ENCODE peak calls at places on chromosomes 11 and 22, in four cellular contexts. W, M, K and I are unnamed samples.

GRCh38 chr11:125425601-125426000 is 70.5 kb downstream of the FEZ1 start:
- ATAC-seq in W (no peak), M (no peak), K (no peak), I (no peak)

GRCh38 chr11:118791961-118792578 is 1.1 kb upstream of the DDX6 start:
- ATAC-seq in W (no peak), M (peak), K (peak), I (peak)

GRCh38 chr11:23314162-23314561 is 453.9 kb upstream of the CCDC179 start:
- ATAC-seq in W (no peak), M (no peak), K (no peak), I (no peak)

GRCh38 chr11:111935331-111936044 is 1.7 kb upstream of the DIXDC1 start:
- ATAC-seq in W (no peak), M (no peak), K (no peak), I (no peak)

GRCh38 chr11:111870522-111870886 is 877 bp downstream of the ALG9 start:
- ATAC-seq in W (peak), M (no peak), K (peak), I (no peak)

GRCh38 chr11:12810497-12810896 is 136.3 kb downstream of the TEAD1 start:
- ATAC-seq in W (no peak), M (no peak), K (no peak), I (no peak)

GRCh38 chr11:119484741-119485605 is 62.0 kb upstream of the THY1 start:
- ATAC-seq in W (no peak), M (no peak), K (peak), I (peak)

GRCh38 chr11:95426823-95427462 is 195.9 kb upstream of the SESN3 start:
- ATAC-seq in W (no peak), M (no peak), K (peak), I (no peak)

GRCh38 chr11:45158891-45159605 is 12.6 kb downstream of the PRDM11 start:
- ATAC-seq in W (no peak), M (no peak), K (no peak), I (no peak)

GRCh38 chr22:23207786-23208325 is 27.5 kb downstream of the BCR start:
- ATAC-seq in W (no peak), M (no peak), K (no peak), I (no peak)

GRCh38 chr11:117593065-117593464 is 204.0 kb downstream of the DSCAML1 start:
- ATAC-seq in W (no peak), M (no peak), K (no peak), I (no peak)

GRCh38 chr11:12269446-12270214 is 107.7 kb upstream of the PARVA start:
- ATAC-seq in W (no peak), M (no peak), K (no peak), I (peak)

GRCh38 chr22:39502789-39503464 is 837 bp downstream of the MIEF1 start:
- ATAC-seq in W (peak), M (no peak), K (no peak), I (no peak)

GRCh38 chr22:22810018-22810427 is 77.6 kb upstream of the IGLL5 start:
- ATAC-seq in W (peak), M (peak), K (peak), I (peak)

GRCh38 chr11:130441726-130442125 is 6.7 kb upstream of the ADAMTS15 start:
- ATAC-seq in W (no peak), M (no peak), K (no peak), I (no peak)

GRCh38 chr11:73956876-73957653 is 6.2 kb downstream of the DNAJB13 start:
- ATAC-seq in W (no peak), M (no peak), K (no peak), I (no peak)

GRCh38 chr11:114168691-114169090 is 109.2 kb downstream of the ZBTB16 start:
- ATAC-seq in W (no peak), M (no peak), K (no peak), I (no peak)

GRCh38 chr11:68962527-68963250 is 18.1 kb downstream of the MRGPRD start:
- ATAC-seq in W (peak), M (no peak), K (no peak), I (peak)

GRCh38 chr22:30208631-30209603 is 37.6 kb downstream of the LIF start:
- ATAC-seq in W (no peak), M (peak), K (no peak), I (peak)

GRCh38 chr22:30828187-30829155 is 133.8 kb downstream of the OSBP2 start:
- ATAC-seq in W (no peak), M (no peak), K (no peak), I (no peak)

GRCh38 chr11:110428956-110429613 is 663 bp upstream of the FDX1 start:
- ATAC-seq in W (no peak), M (no peak), K (no peak), I (no peak)

GRCh38 chr22:49639956-49640355 is 187.7 kb downstream of the BRD1 start:
- ATAC-seq in W (no peak), M (no peak), K (no peak), I (no peak)

GRCh38 chr22:27827586-27828213 is 26.1 kb upstream of the MN1 start:
- ATAC-seq in W (no peak), M (no peak), K (no peak), I (no peak)

GRCh38 chr11:28339488-28339887 is 231.3 kb downstream of the METTL15 start:
- ATAC-seq in W (no peak), M (no peak), K (no peak), I (no peak)

GRCh38 chr22:43060213-43060612 is 29.0 kb downstream of the TTLL1 start:
- ATAC-seq in W (peak), M (peak), K (peak), I (no peak)